ENCODE peak calls at places on chromosomes 6 and 20, in six cellular contexts. H is progenitor cell of endocrine pancreas, V is GM10248, C is heart left ventricle, F is psoas muscle, A is foreskin fibroblast. Z is an unnamed sample.
A peak's percentile ranks its signal among the peaks of the same experiment; 100 is the strongest.

GRCh38 chr20:58661298-58662141 is 10.4 kb downstream of the STX16 start:
- DNase-seq in H (no peak), V (no peak), C (no peak), F (no peak), A (no peak), Z (no peak)

GRCh38 chr6:30847971-30848441 is 36.3 kb upstream of the DDR1 start:
- DNase-seq in H (no peak), V (no peak), C (no peak), F (no peak), A (no peak), Z (no peak)

GRCh38 chr6:87139236-87139635 is 16.1 kb upstream of the ZNF292 start:
- DNase-seq in H (no peak), V (peak; percentile 66), C (no peak), F (no peak), A (peak; percentile 73), Z (peak; percentile 21)

GRCh38 chr6:112640895-112641294 is 293.8 kb downstream of the RFPL4B start:
- DNase-seq in H (no peak), V (no peak), C (no peak), F (no peak), A (peak; percentile 80), Z (no peak)

GRCh38 chr6:32087574-32088486 is 21.3 kb downstream of the TNXB start:
- DNase-seq in H (peak; percentile 70), V (peak; percentile 78), C (peak; percentile 88), F (peak; percentile 88), A (peak; percentile 90), Z (peak; percentile 86)

GRCh38 chr6:42338573-42339218 is 113.0 kb downstream of the TRERF1 start:
- DNase-seq in H (no peak), V (no peak), C (no peak), F (no peak), A (peak; percentile 96), Z (no peak)

GRCh38 chr6:28353981-28354676 is 4.4 kb downstream of the ZKSCAN3 start:
- DNase-seq in H (no peak), V (no peak), C (peak; percentile 50), F (peak; percentile 56), A (no peak), Z (no peak)

GRCh38 chr6:149366237-149366921 is 33.7 kb upstream of the SUMO4 start:
- DNase-seq in H (no peak), V (no peak), C (no peak), F (no peak), A (no peak), Z (no peak)

GRCh38 chr6:42368156-42368555 is 83.6 kb downstream of the TRERF1 start:
- DNase-seq in H (no peak), V (peak; percentile 68), C (no peak), F (no peak), A (no peak), Z (no peak)

GRCh38 chr20:45892049-45892816 is 1.1 kb downstream of the CTSA start:
- DNase-seq in H (no peak), V (no peak), C (no peak), F (no peak), A (peak; percentile 72), Z (no peak)

GRCh38 chr6:1424306-1424927 is 35.0 kb downstream of the FOXF2 start:
- DNase-seq in H (no peak), V (peak; percentile 57), C (peak; percentile 37), F (no peak), A (peak; percentile 92), Z (peak; percentile 68)

GRCh38 chr6:97850458-97851218 is 567.6 kb upstream of the MMS22L start:
- DNase-seq in H (no peak), V (no peak), C (no peak), F (no peak), A (peak; percentile 81), Z (no peak)

GRCh38 chr6:125154184-125155135 is 887 bp downstream of the TPD52L1 start:
- DNase-seq in H (peak; percentile 21), V (peak; percentile 19), C (peak; percentile 36), F (peak; percentile 77), A (peak; percentile 36), Z (peak; percentile 55)

GRCh38 chr6:71420693-71421328 is 132.2 kb downstream of the OGFRL1 start:
- DNase-seq in H (peak; percentile 87), V (peak; percentile 33), C (peak; percentile 98), F (peak; percentile 97), A (peak; percentile 97), Z (peak; percentile 90)

GRCh38 chr6:88220493-88220892 is 54.3 kb upstream of the CNR1 start:
- DNase-seq in H (no peak), V (peak; percentile 14), C (no peak), F (no peak), A (peak; percentile 21), Z (peak; percentile 28)

GRCh38 chr20:53364617-53365016 is 229.0 kb downstream of the ZNF217 start:
- DNase-seq in H (no peak), V (no peak), C (no peak), F (no peak), A (no peak), Z (no peak)

GRCh38 chr6:36285187-36285612 is 15.3 kb downstream of the PNPLA1 start:
- DNase-seq in H (no peak), V (no peak), C (no peak), F (no peak), A (peak; percentile 11), Z (no peak)

GRCh38 chr6:121319112-121319553 is 15.1 kb downstream of the TBC1D32 start:
- DNase-seq in H (no peak), V (peak; percentile 15), C (no peak), F (no peak), A (peak; percentile 45), Z (no peak)

GRCh38 chr6:149150999-149151398 is 166.5 kb upstream of the TAB2 start:
- DNase-seq in H (no peak), V (no peak), C (no peak), F (no peak), A (no peak), Z (no peak)

GRCh38 chr6:170178561-170179477 is 112.1 kb downstream of the DLL1 start:
- DNase-seq in H (no peak), V (no peak), C (no peak), F (peak; percentile 80), A (peak; percentile 65), Z (no peak)

GRCh38 chr6:149863846-149864577 is at the start of gene LRP11:
- DNase-seq in H (peak; percentile 84), V (peak; percentile 93), C (peak; percentile 87), F (peak; percentile 89), A (peak; percentile 94), Z (peak; percentile 89)

GRCh38 chr20:51639206-51639832 is 96.8 kb upstream of the NFATC2 start:
- DNase-seq in H (peak; percentile 69), V (peak; percentile 57), C (peak; percentile 52), F (peak; percentile 66), A (peak; percentile 85), Z (peak; percentile 85)

GRCh38 chr6:56843476-56844349 is 111.2 kb upstream of the BEND6 start:
- DNase-seq in H (peak; percentile 63), V (peak; percentile 87), C (peak; percentile 89), F (peak; percentile 92), A (peak; percentile 95), Z (peak; percentile 82)

GRCh38 chr20:24357169-24357568 is 112.3 kb upstream of the SYNDIG1 start:
- DNase-seq in H (no peak), V (no peak), C (no peak), F (no peak), A (no peak), Z (no peak)

GRCh38 chr20:50729925-50730764 is 1.2 kb upstream of the PARD6B start:
- DNase-seq in H (no peak), V (no peak), C (no peak), F (no peak), A (peak; percentile 47), Z (no peak)

GRCh38 chr6:13508711-13509705 is 21.6 kb upstream of the GFOD1 start:
- DNase-seq in H (no peak), V (no peak), C (no peak), F (no peak), A (peak; percentile 66), Z (no peak)

GRCh38 chr20:12012241-12013222 is 94.8 kb downstream of the BTBD3 start:
- DNase-seq in H (no peak), V (peak; percentile 50), C (no peak), F (no peak), A (peak; percentile 55), Z (peak; percentile 52)

GRCh38 chr20:235891-236290 is 8.8 kb downstream of the DEFB129 start:
- DNase-seq in H (no peak), V (no peak), C (peak; percentile 42), F (no peak), A (peak; percentile 40), Z (no peak)

DNA sequence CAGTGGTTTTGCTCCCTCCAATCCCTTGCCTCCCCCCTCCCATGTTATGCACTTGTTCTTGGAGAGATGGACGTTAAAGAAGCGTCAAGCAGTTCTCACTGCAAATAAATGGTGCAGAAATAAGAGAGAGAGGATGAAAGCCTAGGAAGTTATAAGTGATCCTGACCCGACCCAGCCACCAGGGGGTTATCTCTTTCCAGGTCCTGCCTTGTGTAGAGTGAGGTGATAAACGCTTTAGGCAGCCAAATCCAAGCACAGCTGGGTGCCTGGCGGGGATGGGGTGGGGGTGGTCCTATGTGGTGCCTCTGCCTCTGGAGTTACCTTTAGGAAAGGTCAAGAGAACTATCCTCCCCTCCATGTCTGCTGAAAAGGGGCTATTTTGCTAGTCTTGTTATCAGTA is 9.1 kb upstream of the TFAP2A start:
- DNase-seq in H (no peak), V (peak; percentile 15), C (no peak), F (no peak), A (no peak), Z (no peak)
- TF ChIP-seq CTCF in H (peak; percentile 45), V (no peak), C (no peak), F (no peak), A (no peak), Z (no peak)

GRCh38 chr6:100880149-100880900 is 804 bp downstream of the ASCC3 start:
- DNase-seq in H (no peak), V (no peak), C (no peak), F (no peak), A (peak; percentile 61), Z (no peak)
- TF ChIP-seq CTCF in H (no peak), V (no peak), C (no peak), F (no peak), A (no peak), Z (no peak)

GRCh38 chr6:161917645-161918044 is 643.8 kb upstream of the AGPAT4 start:
- DNase-seq in H (no peak), V (no peak), C (no peak), F (no peak), A (peak; percentile 5), Z (no peak)
- TF ChIP-seq CTCF in H (peak; percentile 15), V (no peak), C (no peak), F (no peak), A (no peak), Z (no peak)

DNA sequence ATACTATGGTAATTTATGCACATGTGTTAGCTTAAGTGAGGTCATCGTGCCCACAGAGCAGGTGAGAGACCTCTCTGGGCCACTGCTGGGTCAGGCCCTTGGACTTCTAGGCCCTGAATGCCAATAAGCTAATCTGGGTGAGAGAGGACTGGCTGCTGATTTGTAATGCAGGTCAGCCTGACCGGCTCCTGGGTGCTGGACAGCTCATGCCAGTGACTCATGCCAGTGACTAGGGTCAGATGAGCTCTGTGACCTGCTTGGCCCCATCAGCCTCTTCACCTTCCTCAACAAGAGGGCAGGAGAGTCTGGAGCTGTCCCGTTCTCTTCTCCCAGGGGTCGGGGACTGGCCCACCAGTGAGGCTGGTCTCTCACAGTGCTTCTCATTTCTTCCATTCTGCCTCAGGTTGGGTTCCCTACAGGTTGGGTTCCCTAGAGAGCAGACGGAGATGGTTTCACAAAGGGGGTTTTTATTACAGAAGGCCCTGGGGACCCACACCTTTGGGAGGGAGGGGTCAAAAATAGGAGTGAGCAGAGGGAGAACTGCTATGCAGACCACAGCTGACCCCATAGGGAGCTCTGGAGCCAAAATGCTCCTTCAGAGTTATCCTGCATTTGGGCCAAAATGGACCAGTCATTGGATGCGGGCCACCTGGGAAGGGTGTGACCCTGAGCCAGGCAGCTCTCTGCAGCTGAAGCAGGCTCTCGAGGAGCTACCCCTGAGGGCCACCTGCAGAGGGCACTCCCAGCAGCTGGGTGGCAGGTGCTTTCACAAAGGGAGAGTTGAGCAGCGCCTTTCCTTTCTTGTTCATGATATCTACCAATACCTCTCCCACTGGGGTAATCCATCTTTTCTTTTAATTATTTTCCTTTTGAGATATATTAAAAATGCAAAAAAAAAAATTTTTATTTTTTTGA is 2.2 kb upstream of the OXT start:
- DNase-seq in H (no peak), V (peak; percentile 16), C (no peak), F (no peak), A (peak; percentile 77), Z (no peak)
- TF ChIP-seq CTCF in H (peak; percentile 25), V (peak; percentile 21), C (peak; percentile 16), F (peak; percentile 43), A (no peak), Z (no peak)